ENCODE peak calls at places on chromosome 5, in six cellular contexts. W, V, N, J, L and U are unnamed samples. For H3K4me1, the result is how much of the 10 kb centered on the place peaks cover.

GRCh38 chr5:116531117-116531516 is 43.5 kb downstream of the SEMA6A start:
- DNase-seq in N (no peak), V (no peak), J (no peak), L (no peak), W (no peak), U (no peak)

GRCh38 chr5:50963647-50964584 is 297.5 kb downstream of the PARP8 start:
- DNase-seq in V (peak), W (peak), J (no peak), N (peak), L (no peak), U (no peak)

GRCh38 chr5:35974570-35974969 is 16.6 kb downstream of the UGT3A1 start:
- DNase-seq in V (no peak), J (no peak), L (no peak), W (no peak), N (no peak), U (no peak)

GRCh38 chr5:139251281-139251687 is 42.3 kb upstream of the MATR3 start:
- DNase-seq in V (no peak), L (no peak), W (no peak), J (peak), N (no peak), U (no peak)

GRCh38 chr5:6941635-6942034 is 228.4 kb downstream of the TENT4A start:
- DNase-seq in J (no peak), V (no peak), N (no peak), W (no peak), L (no peak), U (no peak)

GRCh38 chr5:54904425-54904824 is 81.0 kb downstream of the ESM1 start:
- DNase-seq in N (peak), L (peak), J (peak), W (peak), V (peak), U (peak)

GRCh38 chr5:162911873-162912272 is 525.5 kb upstream of the CCNG1 start:
- DNase-seq in J (no peak), N (no peak), W (no peak), V (no peak), L (no peak), U (no peak)

GRCh38 chr5:2756764-2757163 is 5.3 kb upstream of the IRX2 start:
- DNase-seq in N (no peak), W (no peak), L (peak), J (peak), V (peak), U (no peak)

GRCh38 chr5:150251504-150251903 is 38.1 kb downstream of the CAMK2A start:
- DNase-seq in L (no peak), N (no peak), V (no peak), J (no peak), W (no peak), U (no peak)

GRCh38 chr5:147920420-147921030 is 14.2 kb upstream of the C5orf46 start:
- DNase-seq in N (no peak), V (no peak), J (no peak), L (no peak), W (no peak), U (no peak)

GRCh38 chr5:178433273-178433775 is 156.9 kb downstream of the COL23A1 start:
- DNase-seq in V (no peak), J (no peak), L (no peak), W (no peak), N (no peak), U (no peak)

GRCh38 chr5:163503106-163504090 is 2.0 kb upstream of the MAT2B start:
- DNase-seq in J (peak), L (peak), W (peak), V (peak), N (peak), U (peak)

GRCh38 chr5:137563301-137563645 is 64.1 kb upstream of the SPOCK1 start:
- DNase-seq in L (no peak), N (no peak), V (no peak), W (no peak), J (no peak), U (no peak)

GRCh38 chr5:149283611-149284480 is 12.2 kb downstream of the AFAP1L1 start:
- DNase-seq in J (no peak), W (no peak), N (no peak), V (no peak), L (peak), U (no peak)

GRCh38 chr5:101929628-101930027 is 366.5 kb downstream of the SLCO4C1 start:
- DNase-seq in L (no peak), W (no peak), V (no peak), N (no peak), J (no peak), U (no peak)

GRCh38 chr5:150573867-150574817 is 66.2 kb downstream of the NDST1 start:
- DNase-seq in N (no peak), V (no peak), W (no peak), J (no peak), L (peak), U (no peak)

GRCh38 chr5:14659821-14660607 is 4.5 kb upstream of the OTULIN start:
- DNase-seq in N (no peak), W (no peak), V (no peak), J (peak), L (peak), U (peak)

GRCh38 chr5:2254404-2254803 is 371.7 kb upstream of the IRX4 start:
- DNase-seq in J (no peak), V (no peak), W (no peak), N (no peak), L (no peak), U (no peak)

GRCh38 chr5:148482697-148483462 is 99.1 kb downstream of the FBXO38 start:
- DNase-seq in V (peak), W (peak), N (peak), J (peak), L (peak), U (peak)

GRCh38 chr5:174073088-174073487 is 27.6 kb downstream of the NSG2 start:
- DNase-seq in L (no peak), W (no peak), J (no peak), N (no peak), V (no peak), U (peak)

GRCh38 chr5:83376461-83376860 is 95.1 kb upstream of the VCAN start:
- DNase-seq in L (peak), W (no peak), J (no peak), N (no peak), V (no peak), U (no peak)

GRCh38 chr5:59813761-59814562 is 79.6 kb downstream of the PDE4D start:
- DNase-seq in N (peak), V (peak), J (peak), W (peak), L (peak), U (peak)

GRCh38 chr5:127696688-127697087 is 6.5 kb upstream of the CCDC192 start:
- DNase-seq in V (no peak), W (no peak), N (no peak), L (peak), J (peak), U (peak)

GRCh38 chr5:181063514-181063913 is 23.4 kb downstream of the BTNL9 start:
- DNase-seq in V (no peak), J (peak), L (no peak), N (no peak), W (no peak), U (no peak)

DNA sequence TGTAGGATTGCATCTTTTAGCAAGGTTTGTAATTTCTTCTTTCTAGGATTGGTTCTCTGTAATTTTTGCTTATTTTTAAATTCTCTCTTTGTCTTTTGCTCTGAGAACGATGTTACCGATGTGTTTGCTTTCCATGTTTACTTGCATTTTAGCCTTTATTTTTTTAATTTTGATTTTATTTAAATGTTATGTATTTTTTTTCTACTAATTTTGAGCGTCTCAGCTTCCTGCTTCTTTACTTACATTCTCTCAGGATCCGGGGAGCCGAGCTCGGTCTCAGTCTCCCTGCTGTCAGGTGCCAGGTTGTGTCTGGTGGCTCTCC is 20.9 kb downstream of the ANXA2R start:
- DNase-seq in W (no peak), J (peak), L (no peak), V (no peak), N (no peak), U (no peak)
- H3K4me1 ChIP-seq in W (under half), J (under half), L (under half), V (under half), N (under half), U (under half)

DNA sequence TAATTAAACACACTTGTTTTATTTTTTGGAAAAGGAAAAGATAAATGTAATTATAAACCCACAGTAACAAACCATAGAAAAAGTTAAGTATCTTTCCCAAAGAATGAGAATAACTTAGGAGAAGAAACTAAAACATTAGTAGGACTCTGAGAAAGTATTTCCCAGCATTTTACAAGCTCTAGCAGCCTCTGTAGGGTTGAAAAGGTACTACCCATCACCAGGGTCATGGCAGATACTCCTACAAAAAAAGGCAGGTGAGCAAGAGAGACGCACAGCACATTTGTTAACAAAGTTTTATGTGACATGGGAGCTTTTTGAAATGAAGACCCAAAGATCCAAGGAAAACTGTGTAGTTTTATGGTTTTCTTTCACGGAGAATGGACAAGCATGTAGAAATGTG is 77.7 kb upstream of the FAM169A start:
- DNase-seq in N (peak), L (no peak), J (no peak), V (no peak), W (no peak), U (no peak)
- H2AFZ ChIP-seq in N (peak), L (no peak), J (no peak), V (no peak), W (no peak), U (no peak)

DNA sequence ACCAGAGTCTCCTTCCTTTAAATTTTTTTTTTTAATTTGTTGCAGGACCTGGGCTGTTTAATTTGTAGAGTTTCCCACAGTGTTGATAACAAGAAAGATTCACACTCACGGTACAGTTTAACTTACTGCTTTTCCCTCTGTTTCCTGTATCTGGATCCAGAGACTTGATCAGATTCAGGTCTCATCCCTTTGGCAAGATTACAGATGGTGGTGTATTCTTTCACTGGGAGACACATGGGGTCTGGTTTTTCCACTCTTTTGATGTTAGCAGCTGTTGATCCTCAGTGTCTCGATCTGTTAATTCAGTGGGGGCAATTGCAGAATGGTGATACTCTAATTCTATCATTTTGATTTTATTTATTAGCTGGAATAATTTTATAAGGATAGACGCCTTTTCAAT is 75.4 kb upstream of the TNFAIP8 start:
- DNase-seq in L (no peak), J (no peak), W (no peak), N (no peak), V (no peak), U (no peak)
- H3K4me1 ChIP-seq in L (under half), J (under half), W (under half), N (under half), V (under half), U (under half)

GRCh38 chr5:123448743-123449142 is 25.5 kb upstream of the CEP120 start:
- DNase-seq in J (no peak), N (no peak), V (no peak), L (no peak), W (no peak), U (no peak)

GRCh38 chr5:123449424-123449823 is 26.2 kb upstream of the CEP120 start:
- DNase-seq in N (no peak), V (no peak), L (no peak), W (no peak), J (no peak), U (no peak)

GRCh38 chr5:123450114-123450513 is 26.9 kb upstream of the CEP120 start:
- DNase-seq in N (no peak), V (no peak), L (no peak), W (no peak), J (no peak), U (no peak)

GRCh38 chr5:123452401-123452800 is 29.2 kb upstream of the CEP120 start:
- DNase-seq in W (no peak), V (no peak), N (no peak), L (no peak), J (no peak), U (no peak)

GRCh38 chr5:123450641-123451421 is 27.6 kb upstream of the CEP120 start:
- DNase-seq in N (no peak), W (no peak), J (no peak), L (peak), V (peak), U (no peak)
- H2AFZ ChIP-seq in N (peak), W (peak), J (no peak), L (no peak), V (no peak), U (no peak)

GRCh38 chr5:77354454-77354853 is 137.7 kb downstream of the WDR41 start:
- DNase-seq in L (no peak), W (no peak), V (no peak), N (no peak), J (no peak), U (no peak)
- H3K4me1 ChIP-seq in L (under half), W (under half), V (under half), N (under half), J (under half), U (under half)

GRCh38 chr5:74950836-74951515 is 84.8 kb upstream of the FAM169A start:
- DNase-seq in W (no peak), N (no peak), J (no peak), V (no peak), L (peak), U (no peak)

GRCh38 chr5:74947961-74948613 is 81.9 kb upstream of the FAM169A start:
- DNase-seq in V (peak), W (no peak), J (peak), N (no peak), L (peak), U (no peak)

GRCh38 chr5:74952406-74952805 is 86.2 kb upstream of the FAM169A start:
- DNase-seq in J (no peak), V (no peak), N (no peak), L (no peak), W (no peak), U (no peak)

GRCh38 chr5:74951855-74952254 is 85.7 kb upstream of the FAM169A start:
- DNase-seq in J (no peak), L (no peak), W (no peak), V (peak), N (no peak), U (no peak)

GRCh38 chr5:74949976-74950375 is 83.8 kb upstream of the FAM169A start:
- DNase-seq in L (peak), J (no peak), W (no peak), V (no peak), N (no peak), U (no peak)
- H2AFZ ChIP-seq in L (peak), J (no peak), W (no peak), V (no peak), N (no peak), U (no peak)